ENCODE peak calls at places on chromosomes 13 and 19, in five cellular contexts. D is sciatic nerve; Q is stimulated activated CD4-positive, alpha-beta T cell treated with anti-CD3 and anti-CD28 coated beads, Interleukin-12 subunit alpha, Interleukin-12 subunit beta, amount 100 ng/mL, for 24 hours; V is ELR; R is esophagus squamous epithelium. E is an unnamed sample.

GRCh38 chr13:99465454-99465853 is 35.8 kb upstream of the TM9SF2 start:
- DNase-seq in R (no peak), Q (no peak), V (no peak), D (no peak), E (no peak)

GRCh38 chr19:52735734-52736133 is 890 bp upstream of the ZNF611 start:
- DNase-seq in D (peak), R (no peak), V (peak), Q (no peak), E (peak)

GRCh38 chr19:12346896-12347295 is 13.5 kb upstream of the ZNF563 start:
- DNase-seq in V (no peak), D (no peak), R (no peak), Q (no peak), E (peak)

GRCh38 chr19:5107432-5108122 is 138.7 kb downstream of the KDM4B start:
- DNase-seq in R (no peak), V (no peak), D (no peak), Q (no peak), E (no peak)

GRCh38 chr13:40102854-40103253 is 447.4 kb downstream of the COG6 start:
- DNase-seq in V (peak), Q (peak), D (no peak), R (no peak), E (peak)

GRCh38 chr19:48859711-48860572 is 8.5 kb downstream of the PLEKHA4 start:
- DNase-seq in Q (no peak), R (no peak), D (no peak), V (no peak), E (no peak)

GRCh38 chr19:4930664-4931063 is 21.4 kb downstream of the UHRF1 start:
- DNase-seq in V (no peak), Q (no peak), D (no peak), R (no peak), E (no peak)

GRCh38 chr19:55930996-55931515 is 1.1 kb downstream of the NLRP13 start:
- DNase-seq in D (no peak), R (no peak), Q (no peak), V (no peak), E (no peak)

GRCh38 chr13:112679932-112680677 is 9.7 kb upstream of the ATP11A start:
- DNase-seq in D (no peak), R (no peak), Q (no peak), V (no peak), E (no peak)

GRCh38 chr13:113920173-113920572 is 53.7 kb downstream of the C13orf46 start:
- DNase-seq in Q (no peak), V (no peak), R (no peak), D (peak), E (no peak)

GRCh38 chr19:55694241-55694655 is 19.2 kb downstream of the EPN1 start:
- DNase-seq in Q (no peak), R (no peak), D (no peak), V (no peak), E (no peak)

GRCh38 chr19:28917661-28918060 is 295.3 kb downstream of the UQCRFS1 start:
- DNase-seq in R (no peak), Q (no peak), V (no peak), D (no peak), E (no peak)

GRCh38 chr19:14370169-14370998 is 10.9 kb upstream of the ADGRE5 start:
- DNase-seq in D (no peak), Q (no peak), V (no peak), R (no peak), E (no peak)

GRCh38 chr13:28046981-28047380 is 53.4 kb downstream of the FLT3 start:
- DNase-seq in Q (no peak), V (peak), D (no peak), R (no peak), E (no peak)

GRCh38 chr13:50527612-50528509 is 315.6 kb downstream of the DLEU7 start:
- DNase-seq in R (no peak), Q (no peak), D (no peak), V (no peak), E (peak)

GRCh38 chr19:7970716-7971448 is 27.4 kb upstream of the TIMM44 start:
- DNase-seq in D (no peak), R (no peak), Q (no peak), V (peak), E (peak)

GRCh38 chr13:91162180-91162579 is 185.3 kb upstream of the MIR17HG start:
- DNase-seq in R (no peak), Q (no peak), V (peak), D (no peak), E (no peak)

GRCh38 chr19:35754365-35755139 is 2.3 kb downstream of the HSPB6 start:
- DNase-seq in D (no peak), R (no peak), V (no peak), Q (no peak), E (no peak)

GRCh38 chr13:26021956-26022355 is 29.9 kb downstream of the SHISA2 start:
- DNase-seq in Q (no peak), D (no peak), V (no peak), R (no peak), E (no peak)

GRCh38 chr13:106888148-106888547 is 320.2 kb upstream of the ARGLU1 start:
- DNase-seq in Q (no peak), R (no peak), D (no peak), V (no peak), E (no peak)

GRCh38 chr13:75333103-75333502 is 148.9 kb downstream of the TBC1D4 start:
- DNase-seq in V (no peak), D (no peak), R (no peak), Q (no peak), E (no peak)

E was measured in RPMI7951.